ENCODE peak calls at places on chromosome 12, in eight cellular contexts. E is activated T-cell treated with anti-CD3 and anti-CD28 coated beads for 24 hours; J is stimulated activated CD4-positive, alpha-beta T cell treated with anti-CD3 and anti-CD28 coated beads, Interleukin-4, amount 100 ng/mL, for 24 hours; I is stimulated activated CD8-positive, alpha-beta memory T cell treated with anti-CD3 and anti-CD28 coated beads, Interleukin-15, amount 100 ng/mL, for 1 hour; B is H9; D is WTC11; U is anterior cingulate cortex; A is iPS-NIHi11. R is an unnamed sample.

GRCh38 chr12:109718390-109718789 is 4.8 kb downstream of the FAM222A start:
- DNase-seq in E (no peak), J (no peak), I (no peak), B (peak), D (peak), U (no peak), A (peak), R (peak)

GRCh38 chr12:80677994-80678393 is 29.4 kb upstream of the MYF6 start:
- DNase-seq in E (no peak), J (no peak), I (no peak), B (no peak), D (no peak), U (no peak), A (no peak), R (no peak)

GRCh38 chr12:52827499-52828090 is 6.5 kb downstream of the KRT79 start:
- DNase-seq in E (no peak), J (no peak), I (no peak), B (no peak), D (no peak), U (no peak), A (no peak), R (no peak)

GRCh38 chr12:91273542-91273941 is 90.9 kb upstream of the DCN start:
- DNase-seq in E (no peak), J (no peak), I (no peak), B (no peak), D (no peak), U (no peak), A (no peak), R (no peak)

GRCh38 chr12:45670339-45671065 is 59.0 kb upstream of the ARID2 start:
- DNase-seq in E (no peak), J (no peak), I (no peak), B (no peak), D (no peak), U (no peak), A (no peak), R (no peak)

GRCh38 chr12:109920266-109920780 is 20.2 kb downstream of the TCHP start:
- DNase-seq in E (no peak), J (no peak), I (no peak), B (no peak), D (no peak), U (no peak), A (no peak), R (no peak)

GRCh38 chr12:123365141-123365917 is 682 bp upstream of the SBNO1 start:
- DNase-seq in E (peak), J (peak), I (peak), B (peak), D (peak), U (peak), A (peak), R (peak)

GRCh38 chr12:130162267-130162666 is at the start of gene FZD10:
- DNase-seq in E (peak), J (no peak), I (no peak), B (peak), D (peak), U (no peak), A (peak), R (no peak)

GRCh38 chr12:25979059-25979458 is 20.6 kb downstream of the RASSF8 start:
- DNase-seq in E (no peak), J (no peak), I (no peak), B (no peak), D (no peak), U (no peak), A (no peak), R (no peak)

GRCh38 chr12:54967461-54967860 is 17.1 kb downstream of the TESPA1 start:
- DNase-seq in E (no peak), J (no peak), I (no peak), B (no peak), D (no peak), U (no peak), A (no peak), R (no peak)

GRCh38 chr12:52539024-52539820 is 13.7 kb downstream of the KRT71 start:
- DNase-seq in E (no peak), J (no peak), I (no peak), B (no peak), D (no peak), U (no peak), A (no peak), R (no peak)

GRCh38 chr12:108241961-108242360 is 97.2 kb downstream of the CMKLR1 start:
- DNase-seq in E (no peak), J (no peak), I (no peak), B (no peak), D (no peak), U (no peak), A (no peak), R (no peak)

GRCh38 chr12:26226119-26226518 is 30.7 kb downstream of the SSPN start:
- DNase-seq in E (no peak), J (no peak), I (no peak), B (no peak), D (no peak), U (no peak), A (no peak), R (peak)

GRCh38 chr12:111215891-111216290 is 153.0 kb downstream of the PHETA1 start:
- DNase-seq in E (no peak), J (no peak), I (no peak), B (no peak), D (no peak), U (no peak), A (no peak), R (no peak)

GRCh38 chr12:70928066-70928465 is 7.5 kb upstream of the PTPRR start:
- DNase-seq in E (no peak), J (no peak), I (no peak), B (no peak), D (no peak), U (no peak), A (no peak), R (no peak)

GRCh38 chr12:51972849-51973273 is 21.4 kb downstream of the ACVR1B start:
- DNase-seq in E (peak), J (peak), I (no peak), B (no peak), D (no peak), U (no peak), A (no peak), R (no peak)